ENCODE peak calls at places on chromosomes 3 and 15, in eight cellular contexts. K, H, F, M, B, R, Z and A are unnamed samples.
A peak's percentile ranks its signal among the peaks of the same experiment; 100 is the strongest.

GRCh38 chr3:45092132-45093031 is 53.8 kb downstream of the CDCP1 start:
- DNase-seq in K (no peak), H (peak; percentile 98), F (no peak), M (peak; percentile 79), B (peak; percentile 71), R (peak; percentile 97), Z (no peak), A (peak; percentile 52)

GRCh38 chr15:91023720-91024119 is 1.3 kb upstream of the VPS33B start:
- DNase-seq in K (no peak), H (no peak), F (no peak), M (no peak), B (no peak), R (no peak), Z (no peak), A (no peak)

GRCh38 chr3:46640927-46641326 is 28.6 kb downstream of the FAM240A start:
- DNase-seq in K (no peak), H (no peak), F (no peak), M (no peak), B (no peak), R (no peak), Z (no peak), A (no peak)

GRCh38 chr3:107198522-107199271 is 178.5 kb upstream of the CCDC54 start:
- DNase-seq in K (peak; percentile 98), H (no peak), F (no peak), M (no peak), B (no peak), R (no peak), Z (no peak), A (peak; percentile 41)

GRCh38 chr3:182046365-182046764 is 334.6 kb downstream of the SOX2 start:
- DNase-seq in K (no peak), H (no peak), F (no peak), M (no peak), B (no peak), R (no peak), Z (no peak), A (no peak)

GRCh38 chr15:41838400-41838897 is at the start of gene PLA2G4B:
- DNase-seq in K (no peak), H (peak; percentile 98), F (no peak), M (no peak), B (peak; percentile 66), R (no peak), Z (no peak), A (no peak)

GRCh38 chr3:69763458-69763857 is 24.2 kb downstream of the MITF start:
- DNase-seq in K (no peak), H (no peak), F (no peak), M (peak; percentile 52), B (no peak), R (no peak), Z (no peak), A (no peak)

GRCh38 chr15:85494035-85494793 is 113.8 kb downstream of the AKAP13 start:
- DNase-seq in K (peak; percentile 89), H (peak; percentile 95), F (no peak), M (no peak), B (peak; percentile 86), R (peak; percentile 96), Z (no peak), A (peak; percentile 86)

GRCh38 chr3:57109437-57110199 is 49.2 kb downstream of the SPATA12 start:
- DNase-seq in K (no peak), H (no peak), F (no peak), M (no peak), B (no peak), R (no peak), Z (no peak), A (no peak)

GRCh38 chr15:51281368-51281967 is 56.9 kb downstream of the CYP19A1 start:
- DNase-seq in K (peak; percentile 69), H (peak; percentile 63), F (no peak), M (no peak), B (peak; percentile 69), R (peak; percentile 60), Z (no peak), A (peak; percentile 73)